ENCODE peak calls at places on chromosome 17, in ten cellular contexts. N is transverse colon; O is naive thymus-derived CD4-positive, alpha-beta T cell; R is GM13976; P is endothelial cell; T is NCI-H1105; E is cardiac muscle cell; F is mucosa of gallbladder; Y is EL; Z is ELF-1. C is an unnamed sample.

GRCh38 chr17:55794681-55795080 is 43.8 kb downstream of the PCTP start:
- DNase-seq in Y (no peak), N (no peak), R (no peak), P (no peak), E (no peak), Z (no peak), T (no peak), O (no peak), F (no peak), C (no peak)

GRCh38 chr17:65750678-65751077 is 189.2 kb upstream of the AXIN2 start:
- DNase-seq in R (no peak), Z (no peak), N (peak; percentile 70), T (peak; percentile 69), O (peak; percentile 13), F (peak; percentile 85), E (peak; percentile 92), Y (peak; percentile 96), P (no peak), C (peak; percentile 75)

GRCh38 chr17:35256629-35257028 is 13.8 kb downstream of the SLFN5 start:
- DNase-seq in T (no peak), R (no peak), Y (no peak), N (no peak), O (no peak), P (no peak), E (no peak), Z (no peak), F (no peak), C (no peak)

GRCh38 chr17:82020874-82021727 is 1.6 kb downstream of the CENPX start:
- DNase-seq in F (peak; percentile 80), N (peak; percentile 80), T (no peak), E (peak; percentile 82), P (peak; percentile 53), R (peak; percentile 72), Z (peak; percentile 72), Y (peak; percentile 75), O (no peak), C (peak; percentile 58)

GRCh38 chr17:50117202-50118040 is 12.5 kb downstream of the SAMD14 start:
- DNase-seq in O (peak; percentile 53), P (peak; percentile 80), Z (peak; percentile 90), E (peak; percentile 71), Y (no peak), T (peak; percentile 31), R (peak; percentile 79), N (peak; percentile 68), F (peak; percentile 24), C (peak; percentile 61)

GRCh38 chr17:28744802-28745051 is 916 bp downstream of the TRAF4 start:
- DNase-seq in O (no peak), Z (no peak), N (no peak), R (no peak), T (no peak), E (peak; percentile 21), P (no peak), F (no peak), Y (no peak), C (no peak)

GRCh38 chr17:6578491-6578890 is 22.1 kb upstream of the PITPNM3 start:
- DNase-seq in Y (no peak), F (no peak), T (no peak), Z (peak; percentile 70), E (no peak), O (no peak), N (no peak), P (no peak), R (no peak), C (no peak)

GRCh38 chr17:55806745-55807466 is 56.1 kb downstream of the PCTP start:
- DNase-seq in Y (no peak), P (no peak), E (no peak), Z (no peak), R (no peak), O (no peak), T (no peak), F (no peak), N (no peak), C (no peak)

GRCh38 chr17:74773871-74774286 is 2.3 kb downstream of the NAT9 start:
- DNase-seq in T (no peak), F (no peak), Z (no peak), R (no peak), P (no peak), Y (peak; percentile 85), N (no peak), O (no peak), E (peak; percentile 78), C (no peak)

GRCh38 chr17:39973496-39973895 is 7.1 kb upstream of the PSMD3 start:
- DNase-seq in Z (no peak), T (no peak), R (no peak), E (peak; percentile 33), O (no peak), F (no peak), N (no peak), P (no peak), Y (no peak), C (no peak)

GRCh38 chr17:70622382-70623260 is 453.3 kb downstream of the KCNJ2 start:
- DNase-seq in O (no peak), E (peak; percentile 46), Y (peak; percentile 50), R (peak; percentile 41), N (peak; percentile 67), P (peak; percentile 74), Z (peak; percentile 62), F (peak; percentile 40), T (peak; percentile 41), C (no peak)

GRCh38 chr17:78359216-78359935 is 501 bp downstream of the SOCS3 start:
- DNase-seq in Z (peak; percentile 56), O (peak; percentile 35), F (no peak), N (no peak), P (peak; percentile 54), Y (peak; percentile 48), R (no peak), E (peak; percentile 67), T (peak; percentile 17), C (peak; percentile 49)

GRCh38 chr17:50106393-50107131 is 11.4 kb downstream of the PDK2 start:
- DNase-seq in O (no peak), Y (no peak), P (no peak), R (no peak), F (no peak), E (no peak), T (no peak), N (no peak), Z (no peak), C (no peak)

GRCh38 chr17:78255953-78256704 is 24.7 kb downstream of the TMEM235 start:
- DNase-seq in E (no peak), P (no peak), N (no peak), Y (no peak), F (no peak), T (no peak), O (no peak), R (no peak), Z (no peak), C (no peak)

GRCh38 chr17:69170377-69170776 is 28.7 kb upstream of the ABCA6 start:
- DNase-seq in E (no peak), N (no peak), Z (no peak), R (no peak), T (no peak), Y (no peak), F (no peak), P (no peak), O (no peak), C (no peak)

GRCh38 chr17:31373150-31374082 is 18.1 kb upstream of the RAB11FIP4 start:
- DNase-seq in Z (peak; percentile 20), Y (peak; percentile 63), T (peak; percentile 18), N (no peak), O (no peak), F (peak; percentile 37), R (no peak), E (peak; percentile 81), P (no peak), C (no peak)

C was measured in naive thymus-derived CD8-positive, alpha-beta T cell.